ENCODE peak calls at places on chromosome 17, in seven cellular contexts. R, X, C, S, K, U and V are unnamed samples.

GRCh38 chr17:61325382-61326073 is 74.1 kb upstream of the TBX2 start:
- DNase-seq in R (no peak), X (no peak), C (peak), S (no peak), K (no peak), U (no peak), V (no peak)

GRCh38 chr17:72972263-72972951 is 120.1 kb downstream of the SLC39A11 start:
- DNase-seq in R (no peak), X (no peak), C (no peak), S (no peak), K (no peak), U (no peak), V (no peak)

GRCh38 chr17:77245162-77245926 is 104.6 kb downstream of the SEC14L1 start:
- DNase-seq in R (no peak), X (no peak), C (no peak), S (peak), K (no peak), U (no peak), V (no peak)

GRCh38 chr17:58120195-58120822 is 27.9 kb upstream of the OR4D1 start:
- DNase-seq in R (peak), X (no peak), C (peak), S (peak), K (no peak), U (no peak), V (peak)

GRCh38 chr17:17415006-17415405 is 61.8 kb upstream of the MED9 start:
- DNase-seq in R (no peak), X (no peak), C (peak), S (no peak), K (no peak), U (no peak), V (no peak)

GRCh38 chr17:9726291-9726690 is 65.1 kb downstream of the DHRS7C start:
- DNase-seq in R (no peak), X (no peak), C (no peak), S (no peak), K (no peak), U (no peak), V (no peak)

GRCh38 chr17:56762988-56763387 is 70.7 kb downstream of the C17orf67 start:
- DNase-seq in R (no peak), X (no peak), C (no peak), S (no peak), K (no peak), U (no peak), V (no peak)

GRCh38 chr17:78268960-78269892 is 37.8 kb downstream of the TMEM235 start:
- DNase-seq in R (peak), X (no peak), C (peak), S (no peak), K (no peak), U (no peak), V (no peak)

GRCh38 chr17:29560306-29560705 is 6.5 kb downstream of the ABHD15 start:
- DNase-seq in R (no peak), X (no peak), C (no peak), S (no peak), K (no peak), U (no peak), V (no peak)

GRCh38 chr17:82095777-82096708 is 2.0 kb downstream of the FASN start:
- DNase-seq in R (no peak), X (no peak), C (no peak), S (no peak), K (no peak), U (no peak), V (no peak)

GRCh38 chr17:82577300-82577699 is 57.8 kb downstream of the FOXK2 start:
- DNase-seq in R (no peak), X (no peak), C (no peak), S (peak), K (no peak), U (no peak), V (no peak)

GRCh38 chr17:3990391-3991127 is 26.3 kb upstream of the ATP2A3 start:
- DNase-seq in R (no peak), X (no peak), C (peak), S (peak), K (no peak), U (no peak), V (no peak)

GRCh38 chr17:81961087-81961514 is at the start of gene NOTUM:
- DNase-seq in R (no peak), X (no peak), C (peak), S (no peak), K (no peak), U (no peak), V (peak)

GRCh38 chr17:37493249-37494027 is 3.7 kb downstream of the DUSP14 start:
- DNase-seq in R (no peak), X (no peak), C (peak), S (no peak), K (no peak), U (no peak), V (no peak)

GRCh38 chr17:82858376-82859126 is 18.7 kb upstream of the ZNF750 start:
- DNase-seq in R (no peak), X (no peak), C (no peak), S (no peak), K (no peak), U (peak), V (no peak)

GRCh38 chr17:17837380-17837821 is 615 bp upstream of the SREBF1 start:
- DNase-seq in R (peak), X (peak), C (peak), S (no peak), K (no peak), U (no peak), V (peak)

GRCh38 chr17:10617120-10617505 is 40.0 kb downstream of the MYH3 start:
- DNase-seq in R (no peak), X (no peak), C (no peak), S (no peak), K (no peak), U (no peak), V (no peak)

GRCh38 chr17:9104370-9105041 is 83.2 kb downstream of the NTN1 start:
- DNase-seq in R (peak), X (no peak), C (no peak), S (no peak), K (no peak), U (no peak), V (no peak)

GRCh38 chr17:32277284-32277683 is 11.7 kb downstream of the RHBDL3 start:
- DNase-seq in R (no peak), X (no peak), C (peak), S (no peak), K (no peak), U (no peak), V (no peak)

GRCh38 chr17:63029520-63029919 is 63.5 kb downstream of the TANC2 start:
- DNase-seq in R (no peak), X (no peak), C (peak), S (no peak), K (no peak), U (no peak), V (no peak)

GRCh38 chr17:34797724-34798123 is 163.5 kb downstream of the CCT6B start:
- DNase-seq in R (no peak), X (no peak), C (peak), S (no peak), K (no peak), U (no peak), V (peak)

GRCh38 chr17:49708515-49709161 is 874 bp upstream of the SLC35B1 start:
- DNase-seq in R (no peak), X (no peak), C (no peak), S (no peak), K (peak), U (no peak), V (peak)

GRCh38 chr17:61398721-61399130 is 917 bp upstream of the TBX2 start:
- DNase-seq in R (no peak), X (no peak), C (peak), S (no peak), K (no peak), U (no peak), V (no peak)

GRCh38 chr17:82195675-82196258 is 16.9 kb downstream of the CCDC57 start:
- DNase-seq in R (no peak), X (no peak), C (no peak), S (no peak), K (no peak), U (no peak), V (no peak)

GRCh38 chr17:40633871-40634270 is 13.7 kb downstream of the SMARCE1 start:
- DNase-seq in R (no peak), X (no peak), C (peak), S (no peak), K (no peak), U (no peak), V (no peak)

GRCh38 chr17:55037828-55038227 is 69.3 kb downstream of the STXBP4 start:
- DNase-seq in R (no peak), X (no peak), C (no peak), S (no peak), K (no peak), U (no peak), V (no peak)

GRCh38 chr17:20955437-20956323 is 87.1 kb downstream of the USP22 start:
- DNase-seq in R (no peak), X (peak), C (peak), S (no peak), K (no peak), U (no peak), V (no peak)

GRCh38 chr17:9729034-9729650 is 62.2 kb downstream of the DHRS7C start:
- DNase-seq in R (no peak), X (no peak), C (peak), S (no peak), K (no peak), U (no peak), V (peak)

GRCh38 chr17:39814497-39814896 is 49.6 kb downstream of the IKZF3 start:
- DNase-seq in R (no peak), X (no peak), C (no peak), S (no peak), K (no peak), U (no peak), V (no peak)

DNA sequence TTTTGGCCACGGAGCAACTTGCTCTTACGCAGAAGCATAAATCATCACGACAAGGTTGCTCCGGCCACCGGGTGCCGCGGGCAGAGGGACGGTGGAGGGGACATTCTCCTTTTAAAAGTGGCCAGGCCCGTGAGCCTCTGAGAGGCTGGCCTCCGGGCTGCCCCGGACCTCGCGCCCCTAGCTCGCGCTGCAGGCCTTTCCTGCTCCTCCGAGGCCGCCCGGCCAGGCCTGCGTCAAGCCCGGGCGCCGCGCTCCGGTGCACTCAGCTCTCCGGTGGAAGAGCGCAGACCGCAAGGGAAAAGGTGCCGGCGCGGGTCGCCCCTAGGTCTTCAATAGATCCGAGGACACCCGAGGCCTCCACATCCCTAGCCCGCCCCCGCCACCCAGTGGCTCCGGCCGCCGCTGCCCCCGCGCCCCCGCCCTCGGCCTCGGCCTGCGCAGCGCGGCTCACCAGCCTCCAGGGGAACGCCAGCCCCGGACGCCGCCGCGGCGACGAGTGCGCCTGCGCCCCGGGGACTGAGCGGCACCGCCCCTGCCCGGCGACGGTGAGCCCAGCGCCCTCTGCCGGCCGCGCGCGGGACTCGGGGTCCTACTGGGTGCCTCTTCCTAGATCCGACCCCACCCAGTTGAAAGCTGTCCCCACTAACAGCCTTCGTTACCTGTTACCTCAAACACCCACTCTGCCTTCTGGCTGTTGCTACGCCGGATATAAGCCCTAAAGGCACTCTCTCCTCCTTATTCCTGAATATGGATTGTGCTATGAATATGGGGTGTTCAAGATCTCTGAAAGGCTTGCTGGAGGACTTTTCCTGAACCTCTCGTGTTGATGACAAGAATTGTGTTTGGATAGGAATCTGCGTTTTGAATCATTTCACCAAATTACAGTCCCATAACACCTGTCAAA is at the start of gene LYRM9:
- DNase-seq in R (peak), X (peak), C (peak), S (peak), K (peak), U (peak), V (peak)
- TF ChIP-seq POLR2A in R (peak), X (no peak), C (no peak), S (peak), K (no peak), U (peak), V (peak)

GRCh38 chr17:7922499-7923289 is 6.6 kb upstream of the RNF227 start:
- DNase-seq in R (peak), X (peak), C (peak), S (peak), K (peak), U (peak), V (peak)
- TF ChIP-seq POLR2A in R (peak), X (peak), C (no peak), S (peak), K (no peak), U (peak), V (peak)

GRCh38 chr17:46193246-46193625 is at the start of gene KANSL1:
- DNase-seq in R (peak), X (peak), C (peak), S (peak), K (peak), U (peak), V (peak)
- TF ChIP-seq POLR2A in R (no peak), X (no peak), C (no peak), S (no peak), K (no peak), U (no peak), V (no peak)

GRCh38 chr17:67347826-67348225 is 18.6 kb downstream of the PSMD12 start:
- DNase-seq in R (no peak), X (no peak), C (no peak), S (no peak), K (no peak), U (no peak), V (no peak)
- TF ChIP-seq POLR2A in R (no peak), X (no peak), C (no peak), S (no peak), K (no peak), U (no peak), V (no peak)

GRCh38 chr17:44653954-44654353 is 2.3 kb upstream of the MEIOC start:
- DNase-seq in R (no peak), X (no peak), C (no peak), S (no peak), K (no peak), U (no peak), V (no peak)

GRCh38 chr17:44655983-44656700 is at the start of gene MEIOC:
- DNase-seq in R (no peak), X (no peak), C (peak), S (no peak), K (no peak), U (no peak), V (peak)

GRCh38 chr17:44651228-44651627 is 5.0 kb upstream of the MEIOC start:
- DNase-seq in R (no peak), X (no peak), C (no peak), S (no peak), K (no peak), U (no peak), V (no peak)

GRCh38 chr17:44653384-44653783 is 2.9 kb upstream of the MEIOC start:
- DNase-seq in R (no peak), X (no peak), C (no peak), S (no peak), K (no peak), U (no peak), V (no peak)

GRCh38 chr17:44652727-44653126 is 3.5 kb upstream of the MEIOC start:
- DNase-seq in R (no peak), X (no peak), C (no peak), S (no peak), K (no peak), U (no peak), V (no peak)
- TF ChIP-seq POLR2A in R (no peak), X (no peak), C (no peak), S (no peak), K (no peak), U (no peak), V (no peak)

GRCh38 chr17:46944931-46945330 is 22.0 kb downstream of the GOSR2 start:
- DNase-seq in R (no peak), X (no peak), C (no peak), S (no peak), K (no peak), U (no peak), V (no peak)
- TF ChIP-seq POLR2A in R (no peak), X (no peak), C (no peak), S (no peak), K (no peak), U (no peak), V (no peak)

DNA sequence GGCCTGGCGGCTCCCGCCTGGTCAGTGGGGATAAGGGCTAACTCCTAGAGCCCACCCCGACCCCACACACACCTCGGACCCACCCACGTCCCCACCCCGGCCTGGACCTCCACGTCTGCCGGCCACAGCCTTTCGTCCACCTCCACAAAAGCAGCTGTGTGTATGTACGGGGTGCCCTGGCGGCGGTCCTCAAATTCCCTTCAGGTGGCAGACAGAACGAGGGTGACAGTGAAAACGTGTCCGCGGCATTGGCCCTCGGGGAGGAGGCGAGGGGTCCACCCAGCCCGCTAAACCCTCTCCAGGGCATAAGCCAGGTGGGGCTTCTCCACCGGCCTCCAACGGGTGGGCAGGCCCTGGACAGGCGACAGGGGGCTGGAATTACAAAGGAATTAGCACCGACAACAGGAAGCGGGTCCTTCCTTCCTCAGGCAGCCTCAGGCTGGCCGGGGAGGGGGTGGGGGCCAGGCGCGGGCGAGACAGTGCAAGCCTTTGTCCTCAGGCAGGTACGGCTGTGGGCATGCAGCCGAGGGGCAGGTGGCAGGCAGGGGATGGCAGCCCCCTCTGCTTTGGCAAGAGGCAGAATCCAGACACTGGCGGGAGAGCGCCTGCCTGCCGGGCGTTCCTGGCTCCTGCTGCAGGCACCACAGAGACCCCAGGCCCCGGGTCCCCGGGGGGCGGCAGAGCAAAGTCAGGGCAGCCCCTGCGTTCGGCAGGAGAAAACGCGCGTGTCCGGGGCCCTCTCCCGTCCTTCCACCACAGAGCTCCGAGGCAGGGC is 12.3 kb upstream of the PITPNA start:
- DNase-seq in R (peak), X (no peak), C (no peak), S (no peak), K (no peak), U (no peak), V (no peak)
- TF ChIP-seq POLR2A in R (no peak), X (no peak), C (no peak), S (no peak), K (no peak), U (no peak), V (no peak)

GRCh38 chr17:79388556-79389295 is 222.1 kb downstream of the RBFOX3 start:
- DNase-seq in R (peak), X (no peak), C (peak), S (peak), K (no peak), U (no peak), V (peak)
- TF ChIP-seq POLR2A in R (no peak), X (no peak), C (no peak), S (no peak), K (no peak), U (no peak), V (no peak)

GRCh38 chr17:45672792-45673191 is 111.3 kb upstream of the CRHR1 start:
- DNase-seq in R (no peak), X (no peak), C (no peak), S (no peak), K (no peak), U (no peak), V (no peak)

GRCh38 chr17:45675892-45676291 is 108.2 kb upstream of the CRHR1 start:
- DNase-seq in R (no peak), X (no peak), C (no peak), S (no peak), K (no peak), U (no peak), V (no peak)

GRCh38 chr17:45672301-45672700 is 111.8 kb upstream of the CRHR1 start:
- DNase-seq in R (no peak), X (no peak), C (no peak), S (no peak), K (no peak), U (no peak), V (no peak)

GRCh38 chr17:45676695-45677094 is 107.4 kb upstream of the CRHR1 start:
- DNase-seq in R (no peak), X (no peak), C (no peak), S (no peak), K (no peak), U (no peak), V (no peak)

DNA sequence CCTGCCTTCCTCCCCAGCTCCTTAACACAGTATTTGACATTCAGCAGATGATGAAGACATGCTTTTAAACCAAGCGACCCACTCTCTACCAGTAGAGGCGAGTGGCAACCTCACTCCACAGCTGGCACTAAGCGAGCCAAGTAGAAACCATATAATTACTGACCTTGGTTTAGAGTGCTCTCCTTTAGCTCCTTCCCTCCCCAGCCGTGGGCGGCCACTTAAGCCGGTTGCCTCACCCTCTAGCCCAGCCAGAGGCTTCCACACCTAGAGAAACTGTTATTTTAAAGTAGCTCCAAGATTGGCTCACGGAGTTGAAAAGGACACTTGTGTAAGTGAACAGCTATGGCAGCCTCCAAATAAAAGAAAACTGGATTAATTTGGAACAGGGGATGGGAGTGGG is 109.1 kb upstream of the CRHR1 start:
- DNase-seq in R (no peak), X (no peak), C (no peak), S (no peak), K (no peak), U (no peak), V (no peak)
- TF ChIP-seq POLR2A in R (no peak), X (no peak), C (no peak), S (no peak), K (no peak), U (no peak), V (no peak)

GRCh38 chr17:60156746-60157145 is 7.0 kb downstream of the CA4 start:
- DNase-seq in R (no peak), X (no peak), C (no peak), S (no peak), K (no peak), U (no peak), V (no peak)
- TF ChIP-seq POLR2A in R (no peak), X (no peak), C (no peak), S (no peak), K (no peak), U (no peak), V (no peak)